ENCODE peak calls at places on chromosomes 1 and 21, in ten cellular contexts. G is glutamatergic neuron, Y is HuH-7, U is Caki2, N is SK-N-DZ, I is EL, X is putamen, Z is endodermal cell, C is amniotic epithelial cell, V is osteoblast. P is an unnamed sample.

GRCh38 chr1:204431310-204432184 is 19.9 kb upstream of the PPP1R15B start:
- DNase-seq in N (peak), G (peak), Z (peak), V (peak), X (peak), Y (peak), U (peak), C (peak), I (peak), P (peak)

GRCh38 chr1:154730986-154731489 is 123.1 kb upstream of the ADAR start:
- DNase-seq in C (no peak), G (no peak), X (no peak), Z (no peak), I (peak), V (no peak), Y (no peak), N (no peak), U (no peak), P (no peak)

GRCh38 chr21:42833439-42833815 is 45.9 kb downstream of the WDR4 start:
- DNase-seq in V (peak), C (no peak), Z (peak), U (no peak), X (peak), N (peak), Y (no peak), G (no peak), I (peak), P (peak)

GRCh38 chr1:151820940-151821339 is 10.7 kb downstream of the RORC start:
- DNase-seq in I (no peak), V (no peak), U (no peak), Y (no peak), Z (no peak), N (peak), G (no peak), C (no peak), X (no peak), P (no peak)

GRCh38 chr1:43912607-43913006 is 21.0 kb upstream of the ARTN start:
- DNase-seq in I (peak), C (peak), N (no peak), U (no peak), Y (no peak), V (no peak), X (no peak), G (no peak), Z (peak), P (no peak)

GRCh38 chr1:65425697-65426096 is 5.2 kb downstream of the LEPR start:
- DNase-seq in I (peak), V (peak), U (peak), X (no peak), C (peak), Y (no peak), N (no peak), Z (peak), G (no peak), P (peak)

GRCh38 chr1:54255026-54255425 is 55.1 kb downstream of the MRPL37 start:
- DNase-seq in I (peak), X (no peak), G (no peak), N (no peak), C (peak), Y (no peak), V (peak), U (no peak), Z (no peak), P (peak)

GRCh38 chr1:15574741-15575140 is 10.1 kb downstream of the AGMAT start:
- DNase-seq in N (no peak), Y (no peak), U (peak), C (no peak), X (no peak), I (no peak), G (no peak), Z (no peak), V (no peak), P (no peak)

GRCh38 chr21:31343030-31343510 is 991 bp downstream of the TIAM1 start:
- DNase-seq in V (no peak), X (no peak), N (no peak), G (no peak), C (no peak), I (no peak), Y (no peak), Z (no peak), U (no peak), P (no peak)

GRCh38 chr1:153566414-153567371 is 1.0 kb upstream of the S100A2 start:
- DNase-seq in Y (peak), C (peak), G (peak), X (no peak), V (peak), N (no peak), U (peak), I (peak), Z (peak), P (peak)

GRCh38 chr1:117661027-117661426 is 55.2 kb downstream of the TENT5C start:
- DNase-seq in V (no peak), N (no peak), I (no peak), Y (no peak), C (no peak), Z (no peak), U (no peak), X (no peak), G (no peak), P (no peak)

GRCh38 chr1:237045278-237046016 is 3.5 kb downstream of the RYR2 start:
- DNase-seq in G (no peak), C (no peak), N (no peak), X (no peak), Z (peak), Y (no peak), U (no peak), V (peak), I (no peak), P (no peak)

GRCh38 chr21:43355925-43356289 is 71.0 kb downstream of the SIK1 start:
- DNase-seq in Z (peak), X (no peak), Y (peak), I (no peak), N (no peak), G (no peak), V (no peak), C (no peak), U (no peak), P (no peak)

GRCh38 chr1:33256701-33257387 is 552 bp downstream of the ZNF362 start:
- DNase-seq in C (peak), V (peak), I (peak), G (peak), X (peak), Z (peak), U (peak), Y (no peak), N (no peak), P (no peak)

P was measured in RCC 7860.